ENCODE peak calls at places on chromosomes 13 and 19, in eight cellular contexts. M is HT-29; Q is activated CD8-positive, alpha-beta T cell treated with anti-CD3 and anti-CD28 coated beads, Interleukin-2, amount 10 ng/mL, durations not matched to agents 7 days and 5 days; W is stimulated activated CD8-positive, alpha-beta memory T cell treated with anti-CD3 and anti-CD28 coated beads, Interleukin-12 subunit alpha, Interleukin-12 subunit beta, amount 100 ng/mL, for 4 hours; Z is CD4-positive, alpha-beta T cell; H is SHP77; G is HuH-7.5; X is astrocyte of the spinal cord. J is an unnamed sample.
A peak's percentile ranks its signal among the peaks of the same experiment; 100 is the strongest.

GRCh38 chr13:107222619-107223018 is 654.7 kb upstream of the ARGLU1 start:
- DNase-seq in M (no peak), Q (no peak), W (no peak), Z (no peak), H (no peak), G (no peak), X (no peak), J (no peak)

GRCh38 chr19:49718511-49718910 is 27.6 kb downstream of the CPT1C start:
- DNase-seq in M (no peak), Q (no peak), W (no peak), Z (no peak), H (no peak), G (no peak), X (peak; percentile 71), J (no peak)

GRCh38 chr13:34360702-34361101 is 542.8 kb downstream of the RFC3 start:
- DNase-seq in M (no peak), Q (no peak), W (no peak), Z (no peak), H (no peak), G (no peak), X (no peak), J (no peak)

GRCh38 chr13:114212096-114212495 is 22.6 kb upstream of the CDC16 start:
- DNase-seq in M (no peak), Q (no peak), W (no peak), Z (no peak), H (no peak), G (no peak), X (peak; percentile 45), J (no peak)

GRCh38 chr13:75860935-75861334 is 224.8 kb downstream of the LMO7 start:
- DNase-seq in M (no peak), Q (no peak), W (no peak), Z (no peak), H (no peak), G (no peak), X (no peak), J (no peak)

GRCh38 chr19:45999653-46000121 is 4.4 kb downstream of the CCDC61 start:
- DNase-seq in M (no peak), Q (no peak), W (no peak), Z (no peak), H (peak; percentile 46), G (no peak), X (no peak), J (no peak)

GRCh38 chr19:1141944-1142343 is 32.1 kb downstream of the SBNO2 start:
- DNase-seq in M (no peak), Q (no peak), W (no peak), Z (no peak), H (no peak), G (no peak), X (no peak), J (no peak)

GRCh38 chr13:47680752-47681151 is 320.3 kb downstream of the SUCLA2 start:
- DNase-seq in M (peak; percentile 21), Q (no peak), W (no peak), Z (no peak), H (no peak), G (no peak), X (peak; percentile 72), J (no peak)

GRCh38 chr19:8151499-8152035 is 2.2 kb upstream of the FBN3 start:
- DNase-seq in M (no peak), Q (no peak), W (no peak), Z (no peak), H (no peak), G (no peak), X (no peak), J (no peak)